ENCODE peak calls at places on chromosomes 6 and 20, in nine cellular contexts. C, W, G, R, U, N, Q, X and S are unnamed samples.

GRCh38 chr6:3987072-3987471 is 91.9 kb downstream of the FAM217A start:
- DNase-seq in C (no peak), W (peak; percentile 71), G (peak; percentile 42), R (peak; percentile 65), U (no peak), N (no peak), Q (no peak), X (no peak), S (no peak)

GRCh38 chr6:119322715-119323350 is 26.7 kb downstream of the MAN1A1 start:
- DNase-seq in C (no peak), W (no peak), G (no peak), R (no peak), U (no peak), N (peak; percentile 31), Q (peak; percentile 17), X (no peak), S (no peak)

GRCh38 chr6:98516869-98517268 is 317.5 kb upstream of the POU3F2 start:
- DNase-seq in C (no peak), W (no peak), G (no peak), R (no peak), U (no peak), N (no peak), Q (no peak), X (no peak), S (no peak)

GRCh38 chr6:25186919-25187318 is 92.3 kb upstream of the CARMIL1 start:
- DNase-seq in C (no peak), W (no peak), G (no peak), R (no peak), U (no peak), N (no peak), Q (no peak), X (no peak), S (no peak)

GRCh38 chr6:105263685-105264298 is 84.0 kb upstream of the POPDC3 start:
- DNase-seq in C (no peak), W (no peak), G (peak; percentile 79), R (no peak), U (no peak), N (no peak), Q (no peak), X (no peak), S (peak; percentile 14)

GRCh38 chr6:108113557-108114519 is 39.3 kb upstream of the OSTM1 start:
- DNase-seq in C (no peak), W (peak; percentile 75), G (peak; percentile 61), R (peak; percentile 72), U (peak; percentile 72), N (no peak), Q (no peak), X (peak; percentile 8), S (peak; percentile 55)

GRCh38 chr6:16108419-16108818 is 20.5 kb upstream of the MYLIP start:
- DNase-seq in C (no peak), W (no peak), G (no peak), R (no peak), U (no peak), N (no peak), Q (no peak), X (no peak), S (no peak)

GRCh38 chr6:56345539-56346090 is 98.2 kb upstream of the COL21A1 start:
- DNase-seq in C (no peak), W (no peak), G (no peak), R (no peak), U (no peak), N (no peak), Q (no peak), X (no peak), S (no peak)

GRCh38 chr20:10667560-10668167 is 6.1 kb downstream of the JAG1 start:
- DNase-seq in C (no peak), W (no peak), G (no peak), R (no peak), U (no peak), N (no peak), Q (no peak), X (no peak), S (no peak)

GRCh38 chr6:107917468-107918375 is 40.3 kb downstream of the SEC63 start:
- DNase-seq in C (no peak), W (peak; percentile 68), G (no peak), R (no peak), U (no peak), N (no peak), Q (no peak), X (no peak), S (no peak)

GRCh38 chr6:43455034-43455747 is at the start of gene DLK2:
- DNase-seq in C (peak; percentile 26), W (no peak), G (no peak), R (no peak), U (peak; percentile 12), N (no peak), Q (no peak), X (no peak), S (no peak)

GRCh38 chr6:13263669-13264068 is 64.7 kb downstream of the TBC1D7 start:
- DNase-seq in C (no peak), W (no peak), G (no peak), R (no peak), U (no peak), N (no peak), Q (no peak), X (no peak), S (no peak)

GRCh38 chr6:132505158-132505557 is 7.8 kb downstream of the STX7 start:
- DNase-seq in C (no peak), W (no peak), G (no peak), R (no peak), U (peak; percentile 38), N (no peak), Q (no peak), X (no peak), S (no peak)

GRCh38 chr6:49915035-49915434 is 48.7 kb upstream of the CRISP1 start:
- DNase-seq in C (no peak), W (peak; percentile 81), G (no peak), R (no peak), U (peak; percentile 9), N (no peak), Q (no peak), X (no peak), S (no peak)

GRCh38 chr6:47094351-47094925 is 52.3 kb upstream of the ADGRF1 start:
- DNase-seq in C (no peak), W (peak; percentile 71), G (peak; percentile 89), R (peak; percentile 44), U (no peak), N (no peak), Q (no peak), X (no peak), S (no peak)

GRCh38 chr6:16109659-16110300 is 19.1 kb upstream of the MYLIP start:
- DNase-seq in C (no peak), W (no peak), G (no peak), R (no peak), U (peak; percentile 87), N (no peak), Q (no peak), X (no peak), S (no peak)

GRCh38 chr6:27617700-27618689 is 145.1 kb upstream of the ZNF184 start:
- DNase-seq in C (no peak), W (peak; percentile 90), G (peak; percentile 61), R (peak; percentile 62), U (peak; percentile 57), N (no peak), Q (no peak), X (no peak), S (peak; percentile 62)

GRCh38 chr6:143581835-143582480 is 70.4 kb upstream of the FUCA2 start:
- DNase-seq in C (no peak), W (no peak), G (no peak), R (peak; percentile 93), U (no peak), N (no peak), Q (no peak), X (no peak), S (peak; percentile 40)

GRCh38 chr6:38871745-38872568 is 156.8 kb downstream of the DNAH8 start:
- DNase-seq in C (peak; percentile 71), W (peak; percentile 89), G (peak; percentile 27), R (peak; percentile 61), U (peak; percentile 66), N (peak; percentile 36), Q (peak; percentile 14), X (peak; percentile 1), S (peak; percentile 44)

GRCh38 chr6:156016186-156016976 is 560.7 kb upstream of the NOX3 start:
- DNase-seq in C (no peak), W (no peak), G (peak; percentile 16), R (no peak), U (no peak), N (no peak), Q (no peak), X (no peak), S (no peak)

GRCh38 chr6:108160009-108160408 is 5.8 kb upstream of the NR2E1 start:
- DNase-seq in C (no peak), W (no peak), G (no peak), R (no peak), U (no peak), N (no peak), Q (no peak), X (no peak), S (no peak)

GRCh38 chr6:144158133-144158532 is 7.8 kb downstream of the STX11 start:
- DNase-seq in C (no peak), W (peak; percentile 98), G (peak; percentile 62), R (peak; percentile 93), U (peak; percentile 91), N (no peak), Q (no peak), X (peak; percentile 29), S (peak; percentile 90)

GRCh38 chr20:49699200-49699992 is 14.3 kb downstream of the B4GALT5 start:
- DNase-seq in C (peak; percentile 58), W (no peak), G (peak; percentile 88), R (peak; percentile 65), U (peak; percentile 50), N (no peak), Q (no peak), X (no peak), S (peak; percentile 77)

GRCh38 chr20:51484141-51484815 is 58.2 kb downstream of the NFATC2 start:
- DNase-seq in C (no peak), W (no peak), G (no peak), R (no peak), U (no peak), N (no peak), Q (no peak), X (no peak), S (no peak)

GRCh38 chr6:52155791-52156576 is 30.2 kb upstream of the IL17A start:
- DNase-seq in C (no peak), W (peak; percentile 70), G (peak; percentile 87), R (no peak), U (peak; percentile 99), N (no peak), Q (no peak), X (no peak), S (peak; percentile 99)

GRCh38 chr6:2771021-2771558 is 5.9 kb downstream of the WRNIP1 start:
- DNase-seq in C (no peak), W (no peak), G (no peak), R (no peak), U (peak; percentile 87), N (no peak), Q (no peak), X (no peak), S (no peak)

GRCh38 chr20:32780749-32781402 is 18.7 kb downstream of the DNMT3B start:
- DNase-seq in C (no peak), W (peak; percentile 46), G (no peak), R (no peak), U (no peak), N (no peak), Q (no peak), X (no peak), S (no peak)

GRCh38 chr20:38863024-38863851 is 57.7 kb downstream of the PPP1R16B start:
- DNase-seq in C (peak; percentile 66), W (no peak), G (no peak), R (no peak), U (no peak), N (peak; percentile 45), Q (peak; percentile 50), X (no peak), S (no peak)

GRCh38 chr6:149211046-149211571 is 106.4 kb upstream of the TAB2 start:
- DNase-seq in C (peak; percentile 31), W (no peak), G (peak; percentile 17), R (peak; percentile 70), U (no peak), N (no peak), Q (peak; percentile 13), X (no peak), S (peak; percentile 55)

GRCh38 chr20:19048898-19049889 is 163.2 kb upstream of the SLC24A3 start:
- DNase-seq in C (no peak), W (peak; percentile 69), G (no peak), R (no peak), U (peak; percentile 9), N (no peak), Q (no peak), X (no peak), S (no peak)

GRCh38 chr20:59565768-59566461 is 38.4 kb upstream of the PHACTR3 start:
- DNase-seq in C (no peak), W (no peak), G (no peak), R (no peak), U (no peak), N (no peak), Q (no peak), X (no peak), S (no peak)